ENCODE peak calls at places on chromosome 19, in five cellular contexts. C is heart right ventricle, T is mesenchymal stem cell, P is esophagus squamous epithelium, K is AG04450. Y is an unnamed sample.

GRCh38 chr19:9155591-9155990 is 15.4 kb downstream of the ZNF317 start:
- DNase-seq in C (no peak), T (no peak), P (no peak), K (no peak), Y (no peak)

GRCh38 chr19:6333439-6333838 is at the start of gene ACER1:
- DNase-seq in T (no peak), K (no peak), P (no peak), C (no peak), Y (no peak)

GRCh38 chr19:38667552-38668205 is 20.2 kb downstream of the ACTN4 start:
- DNase-seq in T (peak; percentile 93), C (no peak), K (no peak), P (no peak), Y (no peak)

GRCh38 chr19:1361601-1362384 is 21.9 kb upstream of the NDUFS7 start:
- DNase-seq in P (no peak), T (peak; percentile 32), K (no peak), C (no peak), Y (no peak)

GRCh38 chr19:46950526-46951235 is 69.0 kb upstream of the NPAS1 start:
- DNase-seq in P (no peak), T (no peak), C (no peak), K (no peak), Y (no peak)

GRCh38 chr19:16359964-16360363 is 35.3 kb downstream of the KLF2 start:
- DNase-seq in T (no peak), C (no peak), P (no peak), K (no peak), Y (no peak)

GRCh38 chr19:5141926-5142724 is 173.2 kb downstream of the KDM4B start:
- DNase-seq in T (no peak), P (no peak), K (no peak), C (peak; percentile 9), Y (no peak)

GRCh38 chr19:48720613-48721296 is 1.2 kb upstream of the MAMSTR start:
- DNase-seq in P (peak; percentile 83), C (peak; percentile 97), T (peak; percentile 100), K (peak; percentile 98), Y (peak; percentile 98)

GRCh38 chr19:632228-633067 is 889 bp downstream of the POLRMT start:
- DNase-seq in T (peak; percentile 74), K (no peak), C (no peak), P (no peak), Y (no peak)

GRCh38 chr19:52993342-52994178 is 20.2 kb upstream of the ERVV-1 start:
- DNase-seq in K (peak; percentile 55), C (peak; percentile 83), T (peak; percentile 78), P (no peak), Y (peak; percentile 91)

GRCh38 chr19:5679289-5680082 is 830 bp downstream of the MICOS13 start:
- DNase-seq in C (peak; percentile 39), K (no peak), P (no peak), T (no peak), Y (no peak)

GRCh38 chr19:8575467-8575997 is 1.7 kb downstream of the MYO1F start:
- DNase-seq in T (no peak), C (no peak), P (no peak), K (no peak), Y (no peak)

GRCh38 chr19:46218160-46218559 is 11.4 kb upstream of the IGFL1 start:
- DNase-seq in T (peak; percentile 28), C (no peak), K (no peak), P (no peak), Y (no peak)

GRCh38 chr19:4597975-4598671 is 38.6 kb upstream of the SEMA6B start:
- DNase-seq in P (no peak), K (no peak), T (peak; percentile 57), C (peak; percentile 52), Y (no peak)

GRCh38 chr19:1774999-1775772 is 21.9 kb downstream of the ONECUT3 start:
- DNase-seq in C (no peak), T (peak; percentile 16), P (no peak), K (no peak), Y (no peak)

GRCh38 chr19:16233081-16233776 is 35.5 kb downstream of the AP1M1 start:
- DNase-seq in P (no peak), T (no peak), K (no peak), C (no peak), Y (no peak)

GRCh38 chr19:49061445-49061844 is 3.2 kb downstream of the NTF4 start:
- DNase-seq in T (no peak), P (no peak), K (no peak), C (no peak), Y (no peak)

GRCh38 chr19:12796146-12797071 is 5.1 kb downstream of the JUNB start:
- DNase-seq in C (peak; percentile 66), P (no peak), T (peak; percentile 91), K (no peak), Y (no peak)

GRCh38 chr19:56348289-56348877 is 33.7 kb upstream of the ZSCAN5A start:
- DNase-seq in C (no peak), T (peak; percentile 7), K (no peak), P (no peak), Y (no peak)

GRCh38 chr19:44653977-44654784 is 10.5 kb downstream of the PVR start:
- DNase-seq in C (peak; percentile 72), P (no peak), T (peak; percentile 52), K (no peak), Y (peak; percentile 26)

GRCh38 chr19:9597027-9597426 is 12.7 kb upstream of the ZNF121 start:
- DNase-seq in T (peak; percentile 13), P (no peak), K (no peak), C (no peak), Y (no peak)

GRCh38 chr19:4380254-4380727 is 20.1 kb downstream of the SH3GL1 start:
- DNase-seq in K (no peak), C (peak; percentile 63), T (no peak), P (no peak), Y (no peak)

GRCh38 chr19:4633140-4633967 is 6.0 kb upstream of the TNFAIP8L1 start:
- DNase-seq in T (peak; percentile 90), P (no peak), C (peak; percentile 61), K (peak; percentile 57), Y (peak; percentile 78)

GRCh38 chr19:50356691-50357177 is 8.7 kb downstream of the NAPSA start:
- DNase-seq in T (no peak), K (no peak), C (no peak), P (no peak), Y (no peak)

GRCh38 chr19:50357178-50358100 is 8.0 kb downstream of the NAPSA start:
- DNase-seq in C (peak; percentile 79), T (peak; percentile 50), K (no peak), P (peak; percentile 28), Y (peak; percentile 90)

GRCh38 chr19:50359432-50359818 is 6.0 kb downstream of the NAPSA start:
- DNase-seq in K (no peak), P (no peak), T (no peak), C (no peak), Y (no peak)

GRCh38 chr19:50361290-50362029 is 4.0 kb downstream of the NAPSA start:
- DNase-seq in P (no peak), C (no peak), T (no peak), K (no peak), Y (no peak)

DNA sequence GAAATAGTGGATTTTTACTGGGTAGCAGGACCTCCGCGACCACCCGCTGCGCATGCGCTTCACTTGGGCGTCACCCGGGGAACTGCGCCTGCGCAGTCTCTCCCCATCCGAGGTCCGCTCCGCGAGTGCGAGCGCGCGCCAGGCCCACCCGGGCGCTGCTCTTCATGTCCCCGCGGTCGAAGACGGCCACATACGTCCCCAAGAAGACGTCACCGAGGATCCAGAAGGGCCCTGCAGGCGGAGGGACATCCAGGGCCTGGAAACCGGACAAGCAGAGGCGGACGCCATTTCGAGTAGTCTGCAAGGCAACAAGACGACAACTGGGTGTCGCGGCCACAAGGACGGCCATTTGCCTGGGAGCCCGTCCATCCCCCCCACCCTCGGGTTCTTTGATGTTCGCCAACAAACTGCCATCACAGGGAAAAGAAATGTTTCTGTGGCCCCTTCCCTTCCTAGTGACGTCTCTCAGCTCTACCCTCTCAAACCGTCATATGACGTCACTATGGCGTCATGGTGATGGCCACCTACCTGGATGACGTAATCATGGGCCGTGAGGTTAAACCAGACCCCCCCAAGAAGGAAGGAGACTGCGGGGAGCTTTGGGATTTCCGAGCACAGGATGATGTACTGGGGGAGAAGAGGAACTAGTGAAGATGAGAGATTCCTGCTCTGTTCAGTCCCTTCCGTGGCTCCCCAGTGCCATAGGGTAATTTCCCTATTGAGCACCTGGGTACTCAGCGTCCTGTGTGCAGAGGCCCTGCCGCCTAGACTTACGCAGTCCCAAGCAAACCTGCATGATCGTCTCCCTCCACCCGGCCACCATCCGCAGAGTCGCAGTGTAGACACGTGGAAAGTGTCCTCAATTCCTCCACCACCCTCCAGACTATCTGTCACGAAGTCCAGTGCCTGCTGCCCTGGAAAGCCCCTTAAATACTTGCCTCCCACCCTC is 6.7 kb downstream of the NAPSA start:
- DNase-seq in K (no peak), C (peak; percentile 86), T (no peak), P (no peak), Y (no peak)
- H3K4me3 ChIP-seq in K (peak overlapping the region; percentile 53), C (peak overlapping the region; percentile 35), T (peak overlapping the region; percentile 76), P (peak overlapping the region; percentile 26), Y (peak overlapping the region; percentile 50)

DNA sequence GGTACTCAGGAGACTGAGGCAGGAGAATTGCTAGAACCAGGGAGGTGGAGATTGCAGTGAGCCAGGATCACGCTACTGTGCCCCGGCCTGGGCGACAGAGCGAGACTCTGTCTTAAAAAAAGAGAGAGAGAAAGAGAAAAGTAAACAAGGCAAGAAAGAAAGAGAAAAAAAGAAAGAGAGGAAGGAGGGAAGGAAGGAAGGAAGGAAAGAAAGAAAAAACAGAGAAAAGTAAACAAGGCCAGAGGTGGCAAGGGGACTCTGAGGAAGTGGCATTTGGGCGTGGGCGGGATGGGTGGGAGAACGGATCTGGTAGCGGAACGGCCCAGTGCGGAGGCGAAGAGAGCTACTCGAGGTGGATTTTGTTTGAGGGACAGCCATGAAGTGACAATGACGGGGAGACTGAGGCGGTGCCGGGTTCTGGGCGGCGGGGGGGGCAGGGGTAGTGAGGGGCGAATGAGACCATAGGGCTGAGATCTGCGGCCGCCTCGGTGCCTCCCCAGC is 7.4 kb upstream of the ARRDC2 start:
- DNase-seq in T (no peak), C (no peak), K (no peak), P (no peak), Y (no peak)
- H3K4me3 ChIP-seq in T (peak overlapping the region; percentile 84), C (peak overlapping the region; percentile 69), K (peak overlapping the region; percentile 66), P (peak overlapping the region; percentile 72), Y (peak overlapping the region; percentile 72)

GRCh38 chr19:19366691-19367396 is 38.6 kb upstream of the GATAD2A start:
- DNase-seq in C (peak; percentile 74), K (peak; percentile 39), P (no peak), T (peak; percentile 77), Y (peak; percentile 84)
- H3K4me3 ChIP-seq in C (no peak overlapping the region), K (no peak overlapping the region), P (no peak overlapping the region), T (no peak overlapping the region), Y (no peak overlapping the region)

GRCh38 chr19:34261335-34262109 is 7.2 kb downstream of the GARRE1 start:
- DNase-seq in K (no peak), P (no peak), C (no peak), T (no peak), Y (no peak)
- H3K4me3 ChIP-seq in K (peak overlapping the region; percentile 39), P (no peak overlapping the region), C (no peak overlapping the region), T (no peak overlapping the region), Y (no peak overlapping the region)

Y was measured in ascending aorta.